ENCODE peak calls at places on chromosomes 3 and 15, in four cellular contexts. L is pancreas; T is CD8-positive, alpha-beta T cell; O is uterus. V is an unnamed sample.

GRCh38 chr15:62607643-62608042 is 434.9 kb upstream of the TPM1 start:
- DNase-seq in L (no peak), T (no peak), O (no peak), V (no peak)

GRCh38 chr3:132418916-132419315 is 1.6 kb downstream of the DNAJC13 start:
- DNase-seq in L (no peak), T (no peak), O (no peak), V (no peak)

GRCh38 chr15:70559223-70559823 is 204.0 kb downstream of the UACA start:
- DNase-seq in L (no peak), T (peak; percentile 69), O (no peak), V (peak; percentile 67)

GRCh38 chr3:136819784-136820640 is 1.1 kb downstream of the SLC35G2 start:
- DNase-seq in L (peak; percentile 42), T (peak; percentile 23), O (peak; percentile 35), V (peak; percentile 33)

GRCh38 chr15:47618216-47618615 is 99.1 kb upstream of the SEMA6D start:
- DNase-seq in L (no peak), T (no peak), O (no peak), V (no peak)

GRCh38 chr3:38039899-38040261 is 872 bp downstream of the DLEC1 start:
- DNase-seq in L (no peak), T (peak; percentile 54), O (peak; percentile 48), V (peak; percentile 35)

GRCh38 chr3:69774029-69774428 is 34.8 kb downstream of the MITF start:
- DNase-seq in L (no peak), T (no peak), O (peak; percentile 41), V (no peak)

GRCh38 chr3:194983121-194983520 is 287.8 kb downstream of the XXYLT1 start:
- DNase-seq in L (no peak), T (no peak), O (no peak), V (no peak)

GRCh38 chr3:126934149-126934548 is 48.8 kb upstream of the PLXNA1 start:
- DNase-seq in L (no peak), T (no peak), O (no peak), V (no peak)

GRCh38 chr3:12854550-12854949 is 13.2 kb upstream of the RPL32 start:
- DNase-seq in L (no peak), T (no peak), O (no peak), V (no peak)

GRCh38 chr3:58535531-58536500 is 1.2 kb downstream of the ACOX2 start:
- DNase-seq in L (peak; percentile 63), T (no peak), O (peak; percentile 39), V (no peak)

GRCh38 chr3:45381168-45381852 is 7.1 kb upstream of the LARS2 start:
- DNase-seq in L (no peak), T (no peak), O (no peak), V (no peak)

GRCh38 chr3:97720417-97720816 is 44.1 kb upstream of the ARL6 start:
- DNase-seq in L (no peak), T (no peak), O (no peak), V (no peak)

GRCh38 chr3:56939759-56940323 is 120.6 kb upstream of the SPATA12 start:
- DNase-seq in L (no peak), T (no peak), O (no peak), V (no peak)

GRCh38 chr3:197611255-197611654 is 55.5 kb upstream of the BDH1 start:
- DNase-seq in L (no peak), T (no peak), O (no peak), V (no peak)
- H3K36me3 ChIP-seq in L (peaks cover 67% of the 10 kb centered on the region), T (peaks cover 17% of the 10 kb centered on the region), O (no peaks in the 10 kb centered on the region), V (peaks cover 5% of the 10 kb centered on the region)

DNA sequence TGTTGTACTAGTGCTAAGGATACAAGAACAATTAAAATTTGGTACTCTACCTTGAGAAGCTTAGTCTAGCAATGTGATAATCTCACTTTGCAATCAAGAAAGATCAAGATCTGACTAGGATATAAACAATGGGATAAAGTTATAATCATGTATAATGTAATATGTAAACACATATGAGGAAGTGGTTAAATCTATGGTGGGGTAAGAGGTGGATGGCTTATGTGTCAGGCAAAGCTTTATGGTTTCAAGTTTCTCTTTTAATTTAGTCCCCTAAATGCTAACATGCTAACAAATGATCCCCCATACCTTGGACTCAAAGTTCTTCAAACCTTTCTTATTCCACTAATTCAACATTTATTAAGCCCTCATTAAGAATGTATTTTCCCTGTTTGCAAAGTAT is 2.5 kb downstream of the RSL24D1 start:
- DNase-seq in L (no peak), T (no peak), O (no peak), V (no peak)
- H3K4me3 ChIP-seq in L (no peak overlapping the region), T (no peak overlapping the region), O (no peak overlapping the region), V (no peak overlapping the region)

GRCh38 chr15:85620321-85621044 is 174.2 kb downstream of the KLHL25 start:
- DNase-seq in L (no peak), T (no peak), O (no peak), V (no peak)
- H3K4me1 ChIP-seq in L (peaks cover 53% of the 10 kb centered on the region), T (peaks cover 53% of the 10 kb centered on the region), O (peaks cover 6% of the 10 kb centered on the region), V (peaks cover 53% of the 10 kb centered on the region)

DNA sequence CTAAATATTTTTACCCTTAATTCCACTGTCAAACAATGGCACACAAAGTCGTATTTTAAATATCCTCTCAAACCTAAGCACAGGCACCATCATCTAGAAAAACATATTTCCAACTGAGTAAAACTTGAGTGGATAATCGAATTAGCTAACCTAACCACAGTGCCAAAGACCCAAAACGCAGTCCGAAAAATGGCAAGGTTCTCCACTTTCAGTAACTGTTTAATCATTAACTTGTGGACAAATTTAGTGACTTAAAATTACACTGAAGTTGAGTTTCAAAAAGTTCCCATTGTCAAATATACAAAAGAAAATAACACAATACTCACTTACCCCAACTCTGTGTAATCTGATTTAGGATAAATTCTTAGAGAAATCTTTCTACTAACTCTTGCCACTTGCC is 10.0 kb downstream of the CNBP start:
- DNase-seq in L (no peak), T (no peak), O (no peak), V (no peak)
- H3K36me3 ChIP-seq in L (peaks cover 30% of the 10 kb centered on the region), T (peaks cover 25% of the 10 kb centered on the region), O (no peaks in the 10 kb centered on the region), V (peaks cover 45% of the 10 kb centered on the region)

DNA sequence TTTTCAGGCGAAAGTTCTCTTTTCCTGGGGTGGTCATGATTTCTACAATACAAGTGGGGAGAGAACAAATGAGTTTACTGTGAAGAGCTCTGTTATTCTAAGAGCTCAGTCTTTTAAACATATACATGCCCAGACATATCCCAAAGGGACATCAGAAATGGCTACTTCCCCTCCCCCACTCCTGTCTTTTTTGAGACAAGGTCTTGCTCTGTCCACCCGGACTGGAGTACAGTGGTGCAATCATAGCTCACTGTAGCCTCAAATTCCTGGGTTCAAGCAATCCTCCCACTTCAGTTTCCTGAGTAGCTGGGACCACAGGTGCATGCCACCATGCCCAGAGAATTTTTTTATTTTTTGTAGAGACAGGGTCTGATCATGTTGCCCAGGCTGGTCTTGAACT is 18.2 kb downstream of the KPNA1 start:
- DNase-seq in L (no peak), T (no peak), O (no peak), V (no peak)
- H3K4me3 ChIP-seq in L (no peak overlapping the region), T (no peak overlapping the region), O (no peak overlapping the region), V (no peak overlapping the region)

GRCh38 chr3:134366221-134366927 is 7.9 kb downstream of the AMOTL2 start:
- DNase-seq in L (no peak), T (no peak), O (no peak), V (no peak)
- H3K4me1 ChIP-seq in L (peaks cover 9% of the 10 kb centered on the region), T (peaks cover 20% of the 10 kb centered on the region), O (peaks cover 76% of the 10 kb centered on the region), V (peaks cover 21% of the 10 kb centered on the region)

GRCh38 chr3:48927928-48928327 is 9.3 kb downstream of the ARIH2 start:
- DNase-seq in L (no peak), T (no peak), O (no peak), V (no peak)

GRCh38 chr3:48929358-48930035 is 10.9 kb downstream of the ARIH2 start:
- DNase-seq in L (no peak), T (no peak), O (no peak), V (no peak)

GRCh38 chr3:48930590-48930989 is 11.9 kb downstream of the ARIH2 start:
- DNase-seq in L (no peak), T (no peak), O (no peak), V (no peak)

GRCh38 chr3:48928679-48929078 is 10.0 kb downstream of the ARIH2 start:
- DNase-seq in L (no peak), T (no peak), O (no peak), V (no peak)

DNA sequence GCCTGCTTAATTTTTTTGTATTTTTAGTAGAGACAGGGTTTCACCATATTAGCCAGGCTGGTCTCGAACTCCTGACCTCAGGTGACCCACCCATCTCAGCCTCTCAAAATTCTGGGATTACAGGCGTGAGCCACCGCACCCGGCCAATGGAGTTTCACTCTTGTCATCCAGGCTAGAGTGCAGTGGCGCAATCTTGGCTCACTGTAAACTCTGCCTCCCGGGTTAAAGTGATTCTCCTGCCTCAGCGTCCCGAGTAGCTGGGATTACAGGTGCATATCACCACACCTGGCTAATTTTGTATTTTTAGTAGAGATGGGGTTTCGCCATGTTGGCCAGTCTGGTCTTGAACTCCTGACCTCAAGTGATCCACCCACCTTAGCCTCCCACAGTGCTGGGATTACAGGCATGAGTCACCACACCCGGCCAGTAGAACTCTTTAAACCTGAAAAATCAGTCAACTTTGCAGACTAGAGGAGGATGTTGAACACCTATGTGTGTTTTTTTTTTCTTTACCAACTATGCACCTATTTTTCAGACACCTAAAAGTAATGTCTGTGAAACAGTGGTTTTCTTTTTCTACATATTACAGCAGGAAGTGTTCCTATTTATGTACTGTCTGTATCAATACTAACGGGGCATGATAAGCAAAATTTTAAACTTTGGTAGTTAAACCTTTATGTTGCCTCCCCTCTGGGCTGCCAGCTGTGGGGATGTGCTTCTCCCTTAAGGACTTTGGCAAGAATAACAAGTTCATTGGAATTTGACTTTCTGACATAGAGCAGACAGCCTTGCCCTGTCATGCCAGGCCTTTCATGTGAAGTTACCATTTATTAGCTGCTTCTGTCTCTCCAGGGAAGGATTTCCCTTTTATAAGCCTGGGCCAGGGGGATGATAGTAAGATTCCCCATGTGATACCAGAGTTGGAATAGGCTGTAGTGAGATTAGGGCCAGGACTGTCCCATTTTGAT is 8.1 kb downstream of the ARIH2 start:
- DNase-seq in L (no peak), T (no peak), O (no peak), V (no peak)
- H3K36me3 ChIP-seq in L (peaks cover 27% of the 10 kb centered on the region), T (peaks cover 27% of the 10 kb centered on the region), O (no peaks in the 10 kb centered on the region), V (peaks cover 55% of the 10 kb centered on the region)

GRCh38 chr15:31344824-31345605 is 18.4 kb downstream of the KLF13 start:
- DNase-seq in L (no peak), T (no peak), O (no peak), V (no peak)
- H3K4me3 ChIP-seq in L (no peak overlapping the region), T (peak overlapping the region; percentile 72), O (no peak overlapping the region), V (peak overlapping the region; percentile 44)